ENCODE peak calls at places on chromosomes 13 and 19, in ten cellular contexts. O is fibroblast of gingiva; G is aorta; F is neuronal stem cell; Q is AG10803; K is NCI-H2029; D is CD4-positive, CD25-positive, alpha-beta regulatory T cell; N is NCI-H774; H is stimulated activated naive CD4-positive, alpha-beta T cell treated with Interleukin-2 at 50 U/mL for 16 hours; C is upper lobe of right lung. U is an unnamed sample.

GRCh38 chr13:80096383-80096782 is 244.5 kb downstream of the SPRY2 start:
- DNase-seq in F (no peak), G (no peak), C (no peak), O (no peak), D (no peak), H (no peak), K (no peak), Q (peak), N (no peak), U (no peak)

GRCh38 chr19:1068111-1069001 is 1.4 kb downstream of the ARHGAP45 start:
- DNase-seq in C (no peak), H (peak), G (peak), K (no peak), F (no peak), N (no peak), O (no peak), D (peak), Q (no peak), U (no peak)

GRCh38 chr19:46453661-46454060 is 17.7 kb downstream of the PNMA8A start:
- DNase-seq in N (no peak), C (peak), O (no peak), Q (no peak), G (peak), F (no peak), H (no peak), K (no peak), D (no peak), U (no peak)

GRCh38 chr13:114108141-114108761 is 24.2 kb downstream of the RASA3 start:
- DNase-seq in N (no peak), G (peak), D (no peak), O (no peak), C (peak), H (no peak), K (no peak), F (no peak), Q (no peak), U (no peak)

GRCh38 chr19:6126335-6126974 is 9.0 kb upstream of the ACSBG2 start:
- DNase-seq in N (peak), G (no peak), C (no peak), K (peak), H (no peak), Q (peak), F (no peak), D (no peak), O (peak), U (no peak)

GRCh38 chr19:38851622-38852230 is 1.9 kb upstream of the HNRNPL start:
- DNase-seq in Q (peak), O (peak), F (peak), K (peak), H (peak), C (peak), D (peak), G (peak), N (peak), U (peak)

GRCh38 chr13:114203536-114203935 is 24.5 kb downstream of the CFAP97D2 start:
- DNase-seq in N (no peak), H (peak), Q (no peak), F (no peak), C (no peak), K (no peak), D (no peak), G (no peak), O (no peak), U (no peak)

GRCh38 chr19:4304509-4305252 is at the start of gene FSD1:
- DNase-seq in Q (peak), H (peak), F (peak), K (no peak), N (peak), G (peak), C (no peak), O (peak), D (peak), U (no peak)

GRCh38 chr13:24050796-24051715 is 109.5 kb upstream of the SPATA13 start:
- DNase-seq in Q (no peak), H (no peak), C (no peak), F (no peak), N (no peak), O (no peak), K (peak), D (no peak), G (no peak), U (no peak)

GRCh38 chr13:28493740-28494536 is 990 bp downstream of the FLT1 start:
- DNase-seq in G (peak), C (peak), D (no peak), F (peak), O (no peak), H (no peak), Q (no peak), N (no peak), K (no peak), U (no peak)

GRCh38 chr13:93248627-93249047 is 22.0 kb downstream of the GPC6 start:
- DNase-seq in O (no peak), K (peak), D (no peak), Q (no peak), N (no peak), H (no peak), G (peak), C (peak), F (peak), U (no peak)

GRCh38 chr13:80654638-80655249 is 313.8 kb upstream of the SPRY2 start:
- DNase-seq in H (no peak), N (no peak), Q (no peak), C (peak), D (no peak), G (peak), O (no peak), K (no peak), F (no peak), U (no peak)

GRCh38 chr13:84460989-84461388 is 578.7 kb upstream of the SLITRK1 start:
- DNase-seq in D (no peak), Q (no peak), F (no peak), K (no peak), C (no peak), H (no peak), N (no peak), G (no peak), O (no peak), U (no peak)

GRCh38 chr19:35935911-35936737 is at the start of gene LRFN3:
- DNase-seq in O (peak), D (peak), N (peak), C (peak), H (peak), F (peak), K (peak), G (peak), Q (peak), U (no peak)

GRCh38 chr13:44929691-44930090 is 59.6 kb downstream of the NUFIP1 start:
- DNase-seq in D (no peak), H (no peak), C (no peak), F (no peak), N (no peak), K (no peak), O (no peak), Q (peak), G (no peak), U (no peak)

GRCh38 chr19:1354496-1355257 is 29.0 kb upstream of the NDUFS7 start:
- DNase-seq in N (peak), K (peak), D (peak), G (peak), O (peak), H (peak), C (peak), F (peak), Q (peak), U (no peak)

GRCh38 chr19:48102870-48103751 is 7.5 kb downstream of the PLA2G4C start:
- DNase-seq in O (no peak), N (peak), G (peak), K (peak), H (no peak), F (peak), C (no peak), D (peak), Q (peak), U (no peak)

GRCh38 chr19:49057636-49058234 is at the start of gene CGB7:
- DNase-seq in C (peak), D (no peak), N (peak), H (peak), F (peak), O (peak), G (peak), Q (peak), K (peak), U (no peak)

GRCh38 chr19:43469160-43469480 is 3.7 kb upstream of the LYPD3 start:
- DNase-seq in G (no peak), D (peak), Q (peak), K (no peak), H (no peak), C (no peak), F (no peak), N (no peak), O (peak), U (no peak)

GRCh38 chr13:55948175-55948574 is 1192.5 kb upstream of the PRR20A start:
- DNase-seq in O (no peak), F (no peak), N (no peak), K (no peak), D (no peak), H (no peak), G (no peak), C (peak), Q (no peak), U (no peak)

GRCh38 chr19:13150919-13151604 is 851 bp downstream of the IER2 start:
- DNase-seq in H (peak), G (no peak), F (peak), D (no peak), K (no peak), C (no peak), N (no peak), O (no peak), Q (no peak), U (no peak)

GRCh38 chr13:41085961-41086360 is 24.7 kb downstream of the WBP4 start:
- DNase-seq in H (no peak), C (no peak), Q (no peak), K (no peak), F (no peak), D (no peak), G (no peak), N (no peak), O (no peak), U (no peak)

GRCh38 chr13:98885605-98886004 is 92.3 kb downstream of the DOCK9 start:
- DNase-seq in K (no peak), C (no peak), Q (no peak), O (no peak), D (no peak), H (no peak), G (no peak), N (no peak), F (no peak), U (no peak)

GRCh38 chr13:110466261-110466660 is 95.3 kb downstream of the RAB20 start:
- DNase-seq in Q (no peak), N (peak), K (peak), O (no peak), G (no peak), C (no peak), F (peak), H (no peak), D (no peak), U (no peak)

GRCh38 chr13:36054041-36054440 is 77.1 kb downstream of the DCLK1 start:
- DNase-seq in H (no peak), O (no peak), N (no peak), K (no peak), G (no peak), F (no peak), D (no peak), Q (no peak), C (no peak), U (no peak)

GRCh38 chr19:10124429-10124828 is 4.7 kb upstream of the EIF3G start:
- DNase-seq in K (no peak), C (no peak), N (no peak), Q (no peak), H (no peak), O (no peak), F (no peak), D (no peak), G (no peak), U (no peak)

GRCh38 chr13:58869566-58869965 is 1238.0 kb downstream of the PCDH17 start:
- DNase-seq in D (no peak), G (no peak), C (no peak), H (no peak), K (no peak), O (no peak), N (no peak), F (no peak), Q (no peak), U (no peak)

GRCh38 chr19:18651738-18652137 is 14.9 kb downstream of the KLHL26 start:
- DNase-seq in K (no peak), C (no peak), G (no peak), H (no peak), D (no peak), F (no peak), N (no peak), Q (no peak), O (no peak), U (no peak)

GRCh38 chr13:105338773-105339172 is 1196.7 kb downstream of the EFNB2 start:
- DNase-seq in K (no peak), Q (no peak), D (no peak), C (no peak), G (no peak), H (no peak), N (no peak), O (no peak), F (no peak), U (no peak)

GRCh38 chr13:113651511-113652403 is 6.2 kb downstream of the ATP4B start:
- DNase-seq in K (no peak), O (no peak), C (peak), H (no peak), N (no peak), Q (no peak), G (peak), D (no peak), F (no peak), U (no peak)

GRCh38 chr13:74883834-74884233 is 598.1 kb downstream of the TBC1D4 start:
- DNase-seq in H (no peak), N (no peak), Q (no peak), D (no peak), K (no peak), O (no peak), F (no peak), G (no peak), C (no peak), U (no peak)

GRCh38 chr13:54709546-54709945 is 1680.9 kb downstream of the OLFM4 start:
- DNase-seq in K (no peak), C (no peak), G (no peak), N (no peak), H (no peak), F (no peak), Q (no peak), D (no peak), O (no peak), U (no peak)

GRCh38 chr13:34942732-34943674 is 933 bp downstream of the NBEA start:
- DNase-seq in C (peak), N (no peak), Q (no peak), H (no peak), O (peak), F (peak), K (no peak), G (peak), D (no peak), U (no peak)

U was measured in cortex of kidney.